ENCODE peak calls at places on chromosomes 4 and X, in ten cellular contexts. A is endothelial cell of umbilical vein, R is IMR-90, V is fibroblast of lung, P is spleen, W is colonic mucosa, F is OCI-LY7, Y is left ventricle myocardium inferior, S is A549, C is neural progenitor cell. B is an unnamed sample. For H3K4me1, the result is how much of the 10 kb centered on the place peaks cover.

GRCh38 chrX:14753436-14753835 is 119.4 kb downstream of the FANCB start:
- DNase-seq in W (no peak), A (no peak), C (peak), V (no peak), S (no peak), P (no peak), Y (no peak), R (no peak), F (no peak), B (no peak)

GRCh38 chr4:151537726-151538125 is 128.8 kb downstream of the FHIP1A start:
- DNase-seq in F (no peak), C (no peak), Y (no peak), V (peak), S (no peak), W (no peak), A (no peak), P (no peak), R (no peak), B (no peak)

GRCh38 chrX:124332481-124333424 is at the start of gene TEX13D:
- DNase-seq in Y (no peak), V (no peak), F (no peak), W (no peak), S (no peak), C (no peak), P (no peak), R (no peak), A (no peak), B (peak)

GRCh38 chr4:169492436-169493163 is 119.8 kb downstream of the NEK1 start:
- DNase-seq in A (peak), V (peak), W (peak), S (peak), R (peak), C (peak), F (peak), Y (no peak), P (no peak), B (no peak)

GRCh38 chrX:125108926-125109325 is 210.7 kb upstream of the TEX13C start:
- DNase-seq in F (no peak), W (no peak), A (no peak), V (no peak), S (no peak), P (no peak), Y (no peak), R (no peak), C (no peak), B (no peak)

GRCh38 chr4:27278615-27279014 is 418.0 kb downstream of the STIM2 start:
- DNase-seq in A (no peak), C (peak), F (peak), R (peak), V (peak), Y (no peak), P (no peak), S (no peak), W (peak), B (no peak)

GRCh38 chr4:139761461-139761860 is 95.8 kb downstream of the MGST2 start:
- DNase-seq in A (no peak), P (no peak), W (no peak), F (peak), R (peak), S (peak), C (no peak), Y (no peak), V (peak), B (no peak)

GRCh38 chr4:56728512-56728911 is 47.4 kb upstream of the HOPX start:
- DNase-seq in S (no peak), P (no peak), W (peak), C (no peak), A (peak), R (peak), F (no peak), Y (peak), V (peak), B (no peak)

GRCh38 chrX:21883258-21883657 is 27.5 kb downstream of the YY2 start:
- DNase-seq in V (no peak), S (no peak), A (peak), C (no peak), W (peak), Y (peak), P (no peak), R (no peak), F (no peak), B (no peak)

GRCh38 chr4:87007345-87008181 is 72.8 kb downstream of the AFF1 start:
- DNase-seq in A (peak), W (peak), Y (peak), F (peak), R (peak), S (no peak), P (peak), C (peak), V (peak), B (peak)

GRCh38 chr4:766152-766515 is 59.8 kb downstream of the CPLX1 start:
- DNase-seq in Y (no peak), P (no peak), R (peak), S (no peak), W (no peak), F (no peak), V (peak), C (no peak), A (no peak), B (no peak)

GRCh38 chr4:175330236-175330635 is 412.1 kb downstream of the ADAM29 start:
- DNase-seq in C (no peak), A (no peak), Y (no peak), F (no peak), V (peak), S (no peak), R (peak), W (no peak), P (no peak), B (no peak)

GRCh38 chr4:53000560-53000959 is 138.4 kb downstream of the RASL11B start:
- DNase-seq in A (no peak), Y (no peak), V (no peak), W (no peak), P (no peak), R (no peak), C (no peak), S (no peak), F (no peak), B (no peak)

GRCh38 chrX:154458954-154459829 is 1.1 kb downstream of the PLXNA3 start:
- DNase-seq in S (no peak), A (no peak), R (no peak), F (peak), V (no peak), W (peak), C (peak), P (no peak), Y (peak), B (peak)

GRCh38 chrX:120660638-120661037 is 30.8 kb upstream of the C1GALT1C1 start:
- DNase-seq in R (no peak), F (no peak), C (no peak), W (no peak), P (no peak), V (peak), A (no peak), S (no peak), Y (no peak), B (no peak)

GRCh38 chrX:63809158-63809557 is 24.1 kb upstream of the ARHGEF9 start:
- DNase-seq in V (no peak), W (no peak), S (no peak), F (no peak), C (no peak), Y (no peak), P (no peak), R (no peak), A (no peak), B (no peak)

GRCh38 chrX:40098264-40099045 is 697 bp upstream of the BCOR start:
- DNase-seq in R (no peak), S (peak), P (peak), C (peak), W (peak), V (peak), Y (peak), A (peak), F (peak), B (peak)

GRCh38 chr4:8110071-8110986 is 48.3 kb downstream of the ABLIM2 start:
- DNase-seq in C (peak), A (no peak), F (peak), W (no peak), S (no peak), P (no peak), Y (no peak), R (no peak), V (peak), B (no peak)

GRCh38 chr4:38939150-38939549 is 71.5 kb downstream of the FAM114A1 start:
- DNase-seq in Y (no peak), F (no peak), R (no peak), C (no peak), P (no peak), V (no peak), S (no peak), A (no peak), W (no peak), B (no peak)

GRCh38 chr4:113447695-113448265 is 313.8 kb downstream of the CAMK2D start:
- DNase-seq in S (no peak), F (no peak), C (no peak), Y (no peak), V (no peak), R (no peak), W (no peak), A (no peak), P (no peak), B (no peak)

GRCh38 chr4:6613676-6614651 is 26.5 kb upstream of the MRFAP1 start:
- DNase-seq in Y (no peak), A (no peak), P (peak), F (no peak), R (no peak), C (no peak), S (no peak), V (no peak), W (no peak), B (peak)

GRCh38 chrX:46686003-46686645 is 72.8 kb downstream of the SLC9A7 start:
- DNase-seq in S (no peak), F (peak), R (peak), P (no peak), W (peak), A (peak), C (peak), V (peak), Y (no peak), B (no peak)

GRCh38 chrX:148192547-148192946 is 211.4 kb downstream of the FMR1NB start:
- DNase-seq in A (no peak), V (no peak), F (peak), R (no peak), S (no peak), Y (no peak), C (no peak), P (no peak), W (no peak), B (no peak)

GRCh38 chr4:155787113-155787710 is 28.4 kb downstream of the GUCY1B1 start:
- DNase-seq in Y (no peak), R (peak), S (peak), C (peak), V (peak), A (peak), W (no peak), F (peak), P (no peak), B (no peak)

GRCh38 chr4:3321295-3321889 is 28.6 kb downstream of the RGS12 start:
- DNase-seq in V (no peak), S (no peak), W (peak), A (no peak), R (no peak), C (no peak), P (peak), F (no peak), Y (peak), B (peak)

GRCh38 chrX:139192386-139192961 is 338.1 kb upstream of the F9 start:
- DNase-seq in R (no peak), A (no peak), S (no peak), Y (no peak), P (no peak), F (no peak), W (no peak), C (no peak), V (peak), B (no peak)

GRCh38 chrX:65596270-65596669 is 61.7 kb upstream of the LAS1L start:
- DNase-seq in C (no peak), P (no peak), W (no peak), Y (no peak), R (peak), S (no peak), V (peak), A (peak), F (no peak), B (no peak)

GRCh38 chrX:65601530-65602281 is 65.7 kb upstream of the MSN start:
- DNase-seq in A (peak), C (no peak), W (peak), P (peak), Y (peak), F (peak), R (peak), V (peak), S (no peak), B (peak)

GRCh38 chrX:65600106-65600505 is 65.5 kb upstream of the LAS1L start:
- DNase-seq in P (no peak), W (peak), R (no peak), V (no peak), F (no peak), S (no peak), A (no peak), Y (no peak), C (no peak), B (no peak)

GRCh38 chrX:65601126-65601525 is 66.3 kb upstream of the MSN start:
- DNase-seq in Y (no peak), S (no peak), F (no peak), V (no peak), R (no peak), A (no peak), C (no peak), W (peak), P (no peak), B (no peak)

GRCh38 chrX:65598559-65599147 is 64.1 kb upstream of the LAS1L start:
- DNase-seq in P (no peak), R (no peak), S (no peak), F (no peak), C (no peak), A (no peak), V (no peak), Y (no peak), W (no peak), B (no peak)
- H3K27ac ChIP-seq in P (no peak), R (no peak), S (no peak), F (no peak), C (no peak), A (no peak), V (no peak), Y (peak), W (no peak), B (no peak)

GRCh38 chrX:136198678-136199243 is 51.4 kb downstream of the FHL1 start:
- DNase-seq in R (no peak), A (no peak), S (no peak), F (no peak), P (no peak), Y (no peak), V (no peak), W (no peak), C (no peak), B (no peak)
- H3K4me3 ChIP-seq in R (no peak), A (no peak), S (no peak), F (no peak), P (no peak), Y (peak), V (no peak), W (no peak), C (no peak), B (peak)

GRCh38 chr4:77798385-77798784 is 20.8 kb downstream of the CNOT6L start:
- DNase-seq in S (no peak), Y (no peak), F (no peak), V (no peak), W (no peak), C (no peak), R (no peak), P (no peak), A (no peak), B (no peak)

GRCh38 chr4:77800483-77801259 is 18.5 kb downstream of the CNOT6L start:
- DNase-seq in A (peak), W (no peak), Y (no peak), V (peak), P (no peak), C (no peak), S (no peak), F (no peak), R (peak), B (no peak)

GRCh38 chr4:77797239-77797638 is 21.9 kb downstream of the CNOT6L start:
- DNase-seq in S (peak), A (no peak), W (no peak), Y (no peak), C (no peak), P (no peak), F (no peak), V (peak), R (no peak), B (no peak)

GRCh38 chr4:77800077-77800476 is 19.1 kb downstream of the CNOT6L start:
- DNase-seq in V (no peak), R (no peak), C (no peak), A (no peak), S (no peak), W (no peak), F (no peak), Y (no peak), P (no peak), B (no peak)

GRCh38 chr4:77795339-77795738 is 23.8 kb downstream of the CNOT6L start:
- DNase-seq in V (no peak), S (no peak), F (no peak), P (no peak), A (no peak), Y (no peak), R (no peak), C (no peak), W (no peak), B (no peak)
- H3K4me1 ChIP-seq in V (under half), S (under half), F (under half), P (under half), A (under half), Y (half or more), R (under half), C (under half), W (under half), B (under half)

GRCh38 chr4:82744284-82744963 is 54.2 kb downstream of the SCD5 start:
- DNase-seq in V (no peak), R (no peak), C (no peak), A (no peak), P (no peak), Y (no peak), S (no peak), W (no peak), F (no peak), B (no peak)
- H3K27ac ChIP-seq in V (no peak), R (no peak), C (no peak), A (no peak), P (no peak), Y (no peak), S (no peak), W (no peak), F (no peak), B (no peak)

GRCh38 chr4:83110970-83111369 is 3.6 kb downstream of the PLAC8 start:
- DNase-seq in Y (no peak), R (no peak), S (no peak), W (no peak), P (no peak), V (no peak), C (no peak), A (no peak), F (no peak), B (no peak)
- H3K4me3 ChIP-seq in Y (peak), R (no peak), S (no peak), W (peak), P (peak), V (no peak), C (no peak), A (no peak), F (no peak), B (no peak)

B was measured in aorta.